ENCODE peak calls at places on chromosomes 11 and 22, in seven cellular contexts. One of them, this sample, is unnamed.
A peak's percentile ranks its signal among the peaks of the same experiment; 100 is the strongest.

GRCh38 chr11:73141309-73142127 is 600 bp downstream of the FCHSD2 start:
- DNase-seq in fibroblast of lung: peak; percentile 76
- DNase-seq in heart left ventricle: peak; percentile 84
- DNase-seq in GM20000: peak; percentile 77
- DNase-seq in neural crest cell: peak; percentile 69
- DNase-seq in CD8-positive, alpha-beta T cell: peak; percentile 31
- DNase-seq in GM12865: peak; percentile 86
- DNase-seq in this sample: peak; percentile 76

GRCh38 chr22:30712094-30712493 is 17.4 kb downstream of the OSBP2 start:
- DNase-seq in neural crest cell: no peak
- DNase-seq in CD8-positive, alpha-beta T cell: no peak
- DNase-seq in GM20000: no peak
- DNase-seq in fibroblast of lung: no peak
- DNase-seq in GM12865: no peak
- DNase-seq in heart left ventricle: no peak
- DNase-seq in this sample: no peak

GRCh38 chr22:47625531-47626427 is 863.3 kb downstream of the TBC1D22A start:
- DNase-seq in heart left ventricle: no peak
- DNase-seq in neural crest cell: no peak
- DNase-seq in GM20000: no peak
- DNase-seq in fibroblast of lung: no peak
- DNase-seq in CD8-positive, alpha-beta T cell: no peak
- DNase-seq in GM12865: no peak
- DNase-seq in this sample: no peak

GRCh38 chr11:83151274-83151977 is 5.5 kb upstream of the PCF11 start:
- DNase-seq in heart left ventricle: no peak
- DNase-seq in GM20000: no peak
- DNase-seq in CD8-positive, alpha-beta T cell: no peak
- DNase-seq in neural crest cell: no peak
- DNase-seq in fibroblast of lung: no peak
- DNase-seq in GM12865: no peak
- DNase-seq in this sample: no peak

GRCh38 chr22:31605851-31606585 is 56.0 kb downstream of the PISD start:
- DNase-seq in fibroblast of lung: no peak
- DNase-seq in GM12865: no peak
- DNase-seq in CD8-positive, alpha-beta T cell: no peak
- DNase-seq in GM20000: no peak
- DNase-seq in neural crest cell: no peak
- DNase-seq in heart left ventricle: no peak
- DNase-seq in this sample: no peak

GRCh38 chr11:130145975-130146776 is 13.4 kb upstream of the ST14 start:
- DNase-seq in CD8-positive, alpha-beta T cell: no peak
- DNase-seq in GM20000: no peak
- DNase-seq in neural crest cell: no peak
- DNase-seq in GM12865: peak; percentile 25
- DNase-seq in fibroblast of lung: no peak
- DNase-seq in heart left ventricle: peak; percentile 58
- DNase-seq in this sample: no peak

GRCh38 chr22:19040581-19041402 is 81.4 kb downstream of the DGCR2 start:
- DNase-seq in neural crest cell: no peak
- DNase-seq in CD8-positive, alpha-beta T cell: no peak
- DNase-seq in fibroblast of lung: no peak
- DNase-seq in GM20000: no peak
- DNase-seq in heart left ventricle: no peak
- DNase-seq in GM12865: no peak
- DNase-seq in this sample: no peak

GRCh38 chr22:39520874-39521857 is 804 bp downstream of the ATF4 start:
- DNase-seq in GM12865: peak; percentile 91
- DNase-seq in fibroblast of lung: peak; percentile 84
- DNase-seq in GM20000: peak; percentile 82
- DNase-seq in neural crest cell: peak; percentile 62
- DNase-seq in heart left ventricle: peak; percentile 87
- DNase-seq in CD8-positive, alpha-beta T cell: peak; percentile 61
- DNase-seq in this sample: peak; percentile 74

GRCh38 chr11:2123628-2123960 is 15.6 kb downstream of the IGF2 start:
- DNase-seq in heart left ventricle: no peak
- DNase-seq in CD8-positive, alpha-beta T cell: no peak
- DNase-seq in GM20000: no peak
- DNase-seq in GM12865: no peak
- DNase-seq in neural crest cell: no peak
- DNase-seq in fibroblast of lung: no peak
- DNase-seq in this sample: no peak

GRCh38 chr11:67113231-67113721 is 5.8 kb upstream of the KDM2A start:
- DNase-seq in fibroblast of lung: no peak
- DNase-seq in CD8-positive, alpha-beta T cell: no peak
- DNase-seq in heart left ventricle: no peak
- DNase-seq in GM12865: peak; percentile 94
- DNase-seq in neural crest cell: no peak
- DNase-seq in GM20000: peak; percentile 68
- DNase-seq in this sample: no peak

GRCh38 chr11:100328626-100329340 is 358.3 kb upstream of the ARHGAP42 start:
- DNase-seq in neural crest cell: no peak
- DNase-seq in CD8-positive, alpha-beta T cell: no peak
- DNase-seq in heart left ventricle: no peak
- DNase-seq in GM20000: no peak
- DNase-seq in GM12865: peak; percentile 16
- DNase-seq in fibroblast of lung: peak; percentile 1
- DNase-seq in this sample: no peak

GRCh38 chr11:20672575-20672974 is 3.2 kb downstream of the NELL1 start:
- DNase-seq in fibroblast of lung: no peak
- DNase-seq in neural crest cell: no peak
- DNase-seq in GM20000: peak; percentile 55
- DNase-seq in heart left ventricle: no peak
- DNase-seq in CD8-positive, alpha-beta T cell: no peak
- DNase-seq in GM12865: peak; percentile 16
- DNase-seq in this sample: no peak

GRCh38 chr11:9753031-9753430 is 89.2 kb downstream of the SWAP70 start:
- DNase-seq in GM12865: no peak
- DNase-seq in heart left ventricle: no peak
- DNase-seq in neural crest cell: no peak
- DNase-seq in fibroblast of lung: peak; percentile 60
- DNase-seq in GM20000: no peak
- DNase-seq in CD8-positive, alpha-beta T cell: no peak
- DNase-seq in this sample: no peak

GRCh38 chr11:6568191-6568918 is 35.1 kb downstream of the RRP8 start:
- DNase-seq in fibroblast of lung: peak; percentile 79
- DNase-seq in heart left ventricle: peak; percentile 55
- DNase-seq in GM12865: no peak
- DNase-seq in CD8-positive, alpha-beta T cell: no peak
- DNase-seq in neural crest cell: peak; percentile 1
- DNase-seq in GM20000: no peak
- DNase-seq in this sample: no peak

GRCh38 chr11:47950396-47950795 is 30.0 kb upstream of the PTPRJ start:
- DNase-seq in heart left ventricle: no peak
- DNase-seq in neural crest cell: no peak
- DNase-seq in GM20000: no peak
- DNase-seq in fibroblast of lung: no peak
- DNase-seq in GM12865: peak; percentile 72
- DNase-seq in CD8-positive, alpha-beta T cell: peak; percentile 52
- DNase-seq in this sample: no peak

GRCh38 chr11:122509091-122509490 is 146.4 kb upstream of the UBASH3B start:
- DNase-seq in CD8-positive, alpha-beta T cell: no peak
- DNase-seq in fibroblast of lung: no peak
- DNase-seq in heart left ventricle: no peak
- DNase-seq in GM20000: no peak
- DNase-seq in neural crest cell: no peak
- DNase-seq in GM12865: no peak
- DNase-seq in this sample: no peak

GRCh38 chr11:134741453-134742227 is 329.6 kb upstream of the B3GAT1 start:
- DNase-seq in fibroblast of lung: peak; percentile 44
- DNase-seq in GM20000: no peak
- DNase-seq in CD8-positive, alpha-beta T cell: no peak
- DNase-seq in heart left ventricle: no peak
- DNase-seq in neural crest cell: no peak
- DNase-seq in GM12865: no peak
- DNase-seq in this sample: no peak

GRCh38 chr11:78313181-78313788 is 104.3 kb downstream of the GAB2 start:
- DNase-seq in CD8-positive, alpha-beta T cell: no peak
- DNase-seq in GM20000: no peak
- DNase-seq in fibroblast of lung: peak; percentile 89
- DNase-seq in heart left ventricle: peak; percentile 53
- DNase-seq in GM12865: no peak
- DNase-seq in neural crest cell: no peak
- DNase-seq in this sample: no peak

DNA sequence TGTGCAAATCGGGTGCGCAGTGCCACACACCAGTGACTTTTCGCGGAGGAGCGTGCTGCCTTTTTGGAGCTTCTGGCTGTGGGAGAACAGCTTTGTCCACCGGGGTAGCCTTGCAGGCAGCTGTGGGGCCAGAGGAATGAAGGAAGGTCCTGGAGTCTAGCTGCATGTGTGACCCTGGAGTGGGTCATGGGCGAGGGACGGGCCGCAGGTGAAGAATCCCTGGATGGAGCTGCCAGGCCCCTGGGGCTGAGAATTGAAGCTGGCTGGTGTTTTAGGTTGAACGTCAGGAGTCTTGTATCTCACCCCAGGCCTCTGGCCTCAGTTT is 8.6 kb downstream of the CCND1 start:
- DNase-seq in fibroblast of lung: no peak
- DNase-seq in GM12865: no peak
- DNase-seq in GM20000: no peak
- DNase-seq in CD8-positive, alpha-beta T cell: no peak
- DNase-seq in neural crest cell: no peak
- DNase-seq in heart left ventricle: no peak
- DNase-seq in this sample: no peak
- TF ChIP-seq CTCF in fibroblast of lung: no peak
- TF ChIP-seq CTCF in GM12865: no peak
- TF ChIP-seq CTCF in GM20000: no peak
- TF ChIP-seq CTCF in CD8-positive, alpha-beta T cell: no peak
- TF ChIP-seq CTCF in neural crest cell: no peak
- TF ChIP-seq CTCF in heart left ventricle: no peak
- TF ChIP-seq CTCF in this sample: no peak

DNA sequence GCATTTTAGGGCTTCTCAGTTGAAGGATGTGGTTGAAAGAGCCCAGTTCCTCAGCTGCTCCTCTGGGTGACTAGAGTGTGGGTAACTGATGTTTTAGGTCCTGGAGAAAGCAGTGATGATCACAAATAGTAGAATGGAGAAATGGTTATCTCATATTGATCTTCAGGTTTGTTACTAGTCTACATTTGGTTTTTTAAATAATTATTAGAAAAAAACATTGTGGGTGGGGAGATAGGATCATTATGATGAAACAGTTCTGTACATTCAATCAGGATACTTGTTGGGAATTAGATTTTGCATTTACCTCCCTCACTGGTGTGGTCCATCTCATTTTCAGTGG is 24.9 kb downstream of the SREBF2 start:
- DNase-seq in neural crest cell: no peak
- DNase-seq in GM20000: no peak
- DNase-seq in GM12865: no peak
- DNase-seq in CD8-positive, alpha-beta T cell: no peak
- DNase-seq in fibroblast of lung: no peak
- DNase-seq in heart left ventricle: no peak
- DNase-seq in this sample: no peak
- TF ChIP-seq CTCF in neural crest cell: no peak
- TF ChIP-seq CTCF in GM20000: no peak
- TF ChIP-seq CTCF in GM12865: no peak
- TF ChIP-seq CTCF in CD8-positive, alpha-beta T cell: peak; percentile 47
- TF ChIP-seq CTCF in fibroblast of lung: no peak
- TF ChIP-seq CTCF in heart left ventricle: no peak
- TF ChIP-seq CTCF in this sample: no peak

GRCh38 chr11:11148104-11148509 is 204.9 kb downstream of the CSNK2A3 start:
- DNase-seq in heart left ventricle: peak; percentile 89
- DNase-seq in CD8-positive, alpha-beta T cell: no peak
- DNase-seq in fibroblast of lung: peak; percentile 85
- DNase-seq in GM12865: peak; percentile 38
- DNase-seq in GM20000: no peak
- DNase-seq in neural crest cell: no peak
- DNase-seq in this sample: peak; percentile 43
- TF ChIP-seq CTCF in heart left ventricle: peak; percentile 57
- TF ChIP-seq CTCF in CD8-positive, alpha-beta T cell: no peak
- TF ChIP-seq CTCF in fibroblast of lung: peak; percentile 18
- TF ChIP-seq CTCF in GM12865: no peak
- TF ChIP-seq CTCF in GM20000: no peak
- TF ChIP-seq CTCF in neural crest cell: no peak
- TF ChIP-seq CTCF in this sample: no peak

GRCh38 chr22:21651521-21652009 is 9.5 kb downstream of the SDF2L1 start:
- DNase-seq in heart left ventricle: no peak
- DNase-seq in GM20000: no peak
- DNase-seq in neural crest cell: no peak
- DNase-seq in GM12865: no peak
- DNase-seq in fibroblast of lung: no peak
- DNase-seq in CD8-positive, alpha-beta T cell: no peak
- DNase-seq in this sample: no peak

GRCh38 chr22:21650823-21651520 is 8.9 kb downstream of the SDF2L1 start:
- DNase-seq in GM12865: peak; percentile 37
- DNase-seq in neural crest cell: no peak
- DNase-seq in GM20000: no peak
- DNase-seq in heart left ventricle: no peak
- DNase-seq in fibroblast of lung: no peak
- DNase-seq in CD8-positive, alpha-beta T cell: no peak
- DNase-seq in this sample: no peak

GRCh38 chr22:21650280-21650679 is 8.2 kb downstream of the SDF2L1 start:
- DNase-seq in CD8-positive, alpha-beta T cell: no peak
- DNase-seq in GM12865: no peak
- DNase-seq in heart left ventricle: no peak
- DNase-seq in fibroblast of lung: no peak
- DNase-seq in GM20000: no peak
- DNase-seq in neural crest cell: no peak
- DNase-seq in this sample: no peak

GRCh38 chr22:21652010-21652546 is 10.0 kb downstream of the SDF2L1 start:
- DNase-seq in GM12865: peak; percentile 93
- DNase-seq in GM20000: peak; percentile 94
- DNase-seq in neural crest cell: peak; percentile 90
- DNase-seq in fibroblast of lung: peak; percentile 83
- DNase-seq in CD8-positive, alpha-beta T cell: peak; percentile 75
- DNase-seq in heart left ventricle: peak; percentile 89
- DNase-seq in this sample: peak; percentile 79

GRCh38 chr22:21652547-21653545 is 10.7 kb downstream of the SDF2L1 start:
- DNase-seq in GM12865: peak; percentile 29
- DNase-seq in heart left ventricle: no peak
- DNase-seq in fibroblast of lung: no peak
- DNase-seq in CD8-positive, alpha-beta T cell: no peak
- DNase-seq in neural crest cell: peak; percentile 71
- DNase-seq in GM20000: no peak
- DNase-seq in this sample: no peak
- TF ChIP-seq CTCF in GM12865: peak; percentile 5
- TF ChIP-seq CTCF in heart left ventricle: no peak
- TF ChIP-seq CTCF in fibroblast of lung: no peak
- TF ChIP-seq CTCF in CD8-positive, alpha-beta T cell: no peak
- TF ChIP-seq CTCF in neural crest cell: no peak
- TF ChIP-seq CTCF in GM20000: no peak
- TF ChIP-seq CTCF in this sample: no peak